ENCODE peak calls at places on chromosomes 11 and 22, in seven cellular contexts. M is GM10248, Y is CMK, C is left ventricle myocardium inferior, A is HuH-7, E is GM04503, T is posterior cingulate gyrus. H is an unnamed sample.

GRCh38 chr11:130389315-130389935 is 39.0 kb downstream of the ADAMTS8 start:
- DNase-seq in Y (no peak), T (no peak), C (peak), A (no peak), M (no peak), E (no peak), H (no peak)

GRCh38 chr11:43577566-43578264 is 102.8 kb upstream of the HSD17B12 start:
- DNase-seq in A (no peak), C (no peak), T (no peak), E (no peak), M (no peak), Y (no peak), H (no peak)

GRCh38 chr11:69439651-69440464 is 41.6 kb upstream of the LINC01488 start:
- DNase-seq in C (no peak), Y (no peak), E (no peak), A (no peak), M (no peak), T (no peak), H (no peak)

GRCh38 chr11:84905411-84905810 is 721.7 kb downstream of the DLG2 start:
- DNase-seq in A (no peak), T (no peak), E (no peak), C (no peak), M (no peak), Y (no peak), H (no peak)

GRCh38 chr11:121446752-121447156 is 5.4 kb upstream of the SORL1 start:
- DNase-seq in Y (no peak), A (no peak), M (peak), E (no peak), T (no peak), C (no peak), H (no peak)

GRCh38 chr22:39683639-39684038 is 113.1 kb downstream of the CACNA1I start:
- DNase-seq in T (no peak), E (no peak), A (no peak), M (no peak), C (no peak), Y (no peak), H (no peak)

GRCh38 chr11:46363031-46363407 is 15.8 kb downstream of the DGKZ start:
- DNase-seq in M (no peak), C (peak), T (no peak), E (peak), A (no peak), Y (no peak), H (no peak)

GRCh38 chr11:60984616-60985015 is 13.1 kb downstream of the CD6 start:
- DNase-seq in T (no peak), C (no peak), A (no peak), Y (no peak), M (no peak), E (no peak), H (no peak)

GRCh38 chr22:23784215-23784732 is 2.5 kb upstream of the SMARCB1 start:
- DNase-seq in M (no peak), A (no peak), Y (no peak), T (no peak), E (no peak), C (no peak), H (peak)

GRCh38 chr11:79421820-79422219 is 19.0 kb downstream of the TENM4 start:
- DNase-seq in M (no peak), C (no peak), Y (no peak), E (no peak), A (no peak), T (no peak), H (no peak)

GRCh38 chr11:94938399-94939055 is 34.8 kb downstream of the CWC15 start:
- DNase-seq in M (no peak), Y (no peak), A (no peak), C (peak), T (no peak), E (peak), H (peak)

GRCh38 chr11:61375709-61376108 is 13.5 kb downstream of the TMEM138 start:
- DNase-seq in A (no peak), E (no peak), Y (no peak), M (no peak), T (no peak), C (no peak), H (no peak)

GRCh38 chr11:87022738-87023137 is 15.0 kb upstream of the TMEM135 start:
- DNase-seq in E (no peak), M (no peak), A (no peak), C (no peak), T (no peak), Y (no peak), H (no peak)

GRCh38 chr11:43392713-43393112 is 34.0 kb downstream of the TTC17 start:
- DNase-seq in T (no peak), Y (no peak), A (no peak), E (no peak), C (no peak), M (no peak), H (no peak)

GRCh38 chr11:1912314-1912878 is 7.1 kb upstream of the TNNT3 start:
- DNase-seq in Y (no peak), T (no peak), M (no peak), C (peak), E (no peak), A (no peak), H (no peak)

GRCh38 chr11:12280838-12281565 is 96.4 kb upstream of the PARVA start:
- DNase-seq in E (no peak), T (no peak), Y (no peak), A (no peak), M (no peak), C (no peak), H (no peak)

GRCh38 chr11:9664276-9665171 is 647 bp downstream of the SWAP70 start:
- DNase-seq in M (peak), T (no peak), A (peak), C (peak), E (no peak), Y (no peak), H (no peak)

GRCh38 chr11:104618949-104619348 is 279.3 kb downstream of the CASP12 start:
- DNase-seq in A (no peak), M (no peak), E (no peak), T (no peak), C (no peak), Y (no peak), H (no peak)

GRCh38 chr11:78607691-78608090 is 33.0 kb upstream of the NARS2 start:
- DNase-seq in Y (no peak), E (no peak), C (no peak), T (no peak), M (no peak), A (no peak), H (no peak)

GRCh38 chr11:130738618-130739017 is 177.7 kb downstream of the SNX19 start:
- DNase-seq in A (no peak), C (no peak), T (no peak), M (no peak), E (peak), Y (no peak), H (no peak)

GRCh38 chr11:120432056-120433018 is 79.2 kb upstream of the GRIK4 start:
- DNase-seq in Y (peak), A (no peak), T (no peak), E (peak), M (no peak), C (no peak), H (peak)

GRCh38 chr11:5081405-5081804 is 12.0 kb downstream of the OR52E1 start:
- DNase-seq in M (no peak), A (no peak), E (no peak), C (no peak), Y (no peak), T (no peak), H (no peak)

GRCh38 chr11:101126551-101127347 is 2.9 kb downstream of the PGR start:
- DNase-seq in A (no peak), T (no peak), C (peak), Y (no peak), M (no peak), E (no peak), H (no peak)

GRCh38 chr11:66906077-66906929 is 49.4 kb downstream of the LRFN4 start:
- DNase-seq in T (no peak), C (peak), M (no peak), E (no peak), Y (no peak), A (no peak), H (no peak)

GRCh38 chr11:121467965-121468364 is 15.2 kb upstream of the SORL1-AS1 start:
- DNase-seq in Y (no peak), A (no peak), C (no peak), M (peak), T (peak), E (no peak), H (no peak)

GRCh38 chr22:46499798-46500174 is 37.6 kb downstream of the CELSR1 start:
- DNase-seq in T (no peak), A (no peak), E (no peak), M (no peak), Y (no peak), C (no peak), H (no peak)

GRCh38 chr11:117931331-117931950 is 2.2 kb upstream of the TMPRSS13 start:
- DNase-seq in Y (no peak), E (no peak), M (no peak), A (no peak), C (no peak), T (no peak), H (no peak)

GRCh38 chr11:119479685-119480275 is 56.8 kb upstream of the THY1 start:
- DNase-seq in M (no peak), C (no peak), Y (peak), T (no peak), A (peak), E (no peak), H (no peak)

H was measured in AG09309.